ENCODE peak calls at places on chromosome 6, in nine cellular contexts. I is A549; V is H1; C is left ventricle myocardium inferior; A is stimulated activated CD8-positive, alpha-beta memory T cell treated with anti-CD3 and anti-CD28 coated beads, Interleukin-7, amount 100 ng/mL, for 48 hours; L is choroid plexus epithelial cell; T is progenitor cell of endocrine pancreas; Q is RWPE1; J is omental fat pad. S is an unnamed sample.

GRCh38 chr6:136744889-136745288 is 47.4 kb downstream of the MAP3K5 start:
- DNase-seq in V (no peak), A (no peak), I (no peak), J (no peak), Q (no peak), L (no peak), T (no peak), C (no peak), S (no peak)

GRCh38 chr6:38508894-38509293 is 130.8 kb downstream of the BTBD9 start:
- DNase-seq in L (peak; percentile 85), I (no peak), A (no peak), V (no peak), J (no peak), T (no peak), C (no peak), Q (no peak), S (no peak)

GRCh38 chr6:165663736-165664552 is 903 bp upstream of the PDE10A start:
- DNase-seq in J (no peak), C (peak; percentile 52), T (no peak), I (no peak), V (no peak), A (no peak), Q (no peak), L (no peak), S (no peak)

GRCh38 chr6:4103929-4104328 is 25.0 kb upstream of the FAM217A start:
- DNase-seq in C (no peak), L (no peak), I (no peak), A (no peak), T (no peak), Q (peak; percentile 89), J (no peak), V (no peak), S (no peak)

GRCh38 chr6:1485678-1486077 is 96.3 kb downstream of the FOXF2 start:
- DNase-seq in V (no peak), T (no peak), A (no peak), L (peak; percentile 90), C (no peak), J (no peak), Q (peak; percentile 89), I (peak; percentile 75), S (no peak)

GRCh38 chr6:43770417-43771209 is 602 bp downstream of the VEGFA start:
- DNase-seq in C (peak; percentile 84), T (peak; percentile 28), Q (peak; percentile 44), I (peak; percentile 60), A (peak; percentile 25), L (peak; percentile 60), V (no peak), J (no peak), S (peak; percentile 41)

GRCh38 chr6:13725052-13725451 is 13.4 kb upstream of the RANBP9 start:
- DNase-seq in C (no peak), L (no peak), A (no peak), Q (no peak), J (no peak), T (no peak), I (no peak), V (no peak), S (no peak)

GRCh38 chr6:52575490-52575868 is 1.4 kb downstream of the TRAM2 start:
- DNase-seq in L (no peak), Q (no peak), A (no peak), I (no peak), V (no peak), C (no peak), J (no peak), T (no peak), S (no peak)

GRCh38 chr6:169035381-169036280 is 218.0 kb downstream of the THBS2 start:
- DNase-seq in J (no peak), A (no peak), C (no peak), L (peak; percentile 38), T (no peak), Q (peak; percentile 38), V (no peak), I (no peak), S (no peak)

GRCh38 chr6:34051339-34051919 is 94.5 kb downstream of the GRM4 start:
- DNase-seq in I (no peak), A (no peak), V (no peak), J (no peak), Q (no peak), T (no peak), L (no peak), C (no peak), S (no peak)

GRCh38 chr6:30727920-30728605 is 7.9 kb downstream of the TUBB start:
- DNase-seq in I (no peak), V (no peak), J (no peak), A (no peak), T (no peak), Q (no peak), C (no peak), L (peak; percentile 80), S (no peak)

GRCh38 chr6:39823187-39823815 is 31.1 kb downstream of the DAAM2 start:
- DNase-seq in L (no peak), C (peak; percentile 73), Q (no peak), V (no peak), I (no peak), T (no peak), A (no peak), J (no peak), S (no peak)

GRCh38 chr6:29424575-29424974 is 9.8 kb downstream of the OR12D1 start:
- DNase-seq in A (no peak), I (no peak), V (no peak), T (no peak), Q (no peak), J (no peak), C (no peak), L (no peak), S (no peak)

GRCh38 chr6:130970839-130971410 is 92.1 kb downstream of the EPB41L2 start:
- DNase-seq in T (no peak), J (no peak), A (no peak), C (no peak), L (no peak), Q (no peak), V (no peak), I (no peak), S (no peak)

GRCh38 chr6:44309092-44309491 is 4.1 kb downstream of the AARS2 start:
- DNase-seq in T (no peak), L (peak; percentile 38), Q (peak; percentile 77), I (no peak), C (peak; percentile 43), J (no peak), A (no peak), V (no peak), S (no peak)

S was measured in MM.1S.